ENCODE peak calls at places on chromosome 9, in four cellular contexts. V is A549, D is IMR-90, T is K562. U is an unnamed sample.

GRCh38 chr9:115118471-115119156 is 657 bp upstream of the TNC start:
- DNase-seq in V (peak), D (peak), T (no peak), U (no peak)

GRCh38 chr9:138009456-138010273 is 132.1 kb downstream of the CACNA1B start:
- DNase-seq in V (no peak), D (no peak), T (peak), U (no peak)

GRCh38 chr9:133650026-133650425 is 13.9 kb downstream of the DBH start:
- DNase-seq in V (no peak), D (no peak), T (no peak), U (no peak)

GRCh38 chr9:133090187-133090586 is 28.4 kb downstream of the CEL start:
- DNase-seq in V (no peak), D (no peak), T (no peak), U (no peak)

GRCh38 chr9:135156525-135157510 is 69.3 kb downstream of the OLFM1 start:
- DNase-seq in V (peak), D (peak), T (peak), U (no peak)

GRCh38 chr9:35939851-35940250 is 18.1 kb downstream of the OR2S2 start:
- DNase-seq in V (no peak), D (no peak), T (no peak), U (no peak)

GRCh38 chr9:76223749-76224340 is 170.4 kb downstream of the RFK start:
- DNase-seq in V (no peak), D (peak), T (no peak), U (no peak)

GRCh38 chr9:34085581-34086500 is 37.2 kb upstream of the UBAP2 start:
- DNase-seq in V (no peak), D (peak), T (no peak), U (no peak)

GRCh38 chr9:99085949-99086948 is 18.7 kb upstream of the TGFBR1 start:
- DNase-seq in V (no peak), D (peak), T (no peak), U (no peak)

GRCh38 chr9:98805506-98806272 is 1.8 kb upstream of the GALNT12 start:
- DNase-seq in V (no peak), D (peak), T (no peak), U (no peak)

GRCh38 chr9:131349881-131350563 is 43.9 kb upstream of the PRRC2B start:
- DNase-seq in V (peak), D (peak), T (peak), U (no peak)

GRCh38 chr9:38062498-38063362 is 6.3 kb downstream of the SHB start:
- DNase-seq in V (no peak), D (peak), T (peak), U (no peak)

GRCh38 chr9:117276444-117276843 is 138.4 kb downstream of the ASTN2 start:
- DNase-seq in V (no peak), D (no peak), T (no peak), U (no peak)

GRCh38 chr9:121478816-121479676 is 20.6 kb downstream of the GGTA1 start:
- DNase-seq in V (no peak), D (no peak), T (no peak), U (no peak)

GRCh38 chr9:5478214-5478613 is 27.9 kb downstream of the CD274 start:
- DNase-seq in V (no peak), D (no peak), T (no peak), U (peak)

GRCh38 chr9:99823392-99824377 is 2.0 kb downstream of the NR4A3 start:
- DNase-seq in V (peak), D (peak), T (peak), U (no peak)

GRCh38 chr9:112179816-112180215 is 4.7 kb upstream of the SUSD1 start:
- DNase-seq in V (no peak), D (no peak), T (no peak), U (no peak)

GRCh38 chr9:112119225-112120045 is 55.7 kb downstream of the SUSD1 start:
- DNase-seq in V (peak), D (peak), T (no peak), U (no peak)

GRCh38 chr9:31030741-31031202 is 1353.7 kb upstream of the ACO1 start:
- DNase-seq in V (no peak), D (no peak), T (no peak), U (no peak)

GRCh38 chr9:95001720-95002119 is 275.2 kb downstream of the AOPEP start:
- DNase-seq in V (no peak), D (no peak), T (no peak), U (no peak)

GRCh38 chr9:38641985-38642864 is 21.8 kb upstream of the ANKRD18A start:
- DNase-seq in V (peak), D (peak), T (peak), U (no peak)

GRCh38 chr9:114156658-114157421 is 1.5 kb downstream of the COL27A1 start:
- DNase-seq in V (peak), D (peak), T (no peak), U (no peak)

GRCh38 chr9:17318821-17319320 is 184.0 kb downstream of the CNTLN start:
- DNase-seq in V (no peak), D (peak), T (no peak), U (no peak)

GRCh38 chr9:35370241-35370640 is 119.7 kb upstream of the RUSC2 start:
- DNase-seq in V (no peak), D (no peak), T (no peak), U (no peak)

GRCh38 chr9:120852240-120853018 is 9.7 kb upstream of the PSMD5 start:
- DNase-seq in V (no peak), D (peak), T (no peak), U (no peak)

GRCh38 chr9:135989722-135990467 is 28.7 kb upstream of the UBAC1 start:
- DNase-seq in V (no peak), D (no peak), T (no peak), U (no peak)

GRCh38 chr9:114305189-114305555 is 17.7 kb upstream of the ORM1 start:
- DNase-seq in V (no peak), D (no peak), T (no peak), U (no peak)

GRCh38 chr9:98780059-98780749 is 16.2 kb downstream of the ANKS6 start:
- DNase-seq in V (no peak), D (no peak), T (no peak), U (no peak)

GRCh38 chr9:106557996-106558667 is 304.8 kb upstream of the ZNF462 start:
- DNase-seq in V (no peak), D (no peak), T (no peak), U (no peak)

GRCh38 chr9:135088979-135089847 is 1.7 kb downstream of the OLFM1 start:
- DNase-seq in V (no peak), D (no peak), T (no peak), U (no peak)

GRCh38 chr9:88174324-88174723 is 36.0 kb upstream of the SPATA31C2 start:
- DNase-seq in V (no peak), D (no peak), T (no peak), U (no peak)

GRCh38 chr9:107019216-107019615 is 156.2 kb downstream of the ZNF462 start:
- DNase-seq in V (no peak), D (peak), T (no peak), U (no peak)

GRCh38 chr9:81823672-81824554 is 104.3 kb upstream of the SPATA31D4 start:
- DNase-seq in V (no peak), D (no peak), T (no peak), U (no peak)

GRCh38 chr9:76713371-76713770 is 50.9 kb upstream of the PCA3 start:
- DNase-seq in V (no peak), D (no peak), T (no peak), U (no peak)

GRCh38 chr9:106980551-106981101 is 117.7 kb downstream of the ZNF462 start:
- DNase-seq in V (no peak), D (peak), T (no peak), U (peak)

GRCh38 chr9:38090170-38090569 is 21.1 kb upstream of the SHB start:
- DNase-seq in V (no peak), D (no peak), T (no peak), U (no peak)

GRCh38 chr9:15144567-15145174 is 162.3 kb downstream of the TTC39B start:
- DNase-seq in V (no peak), D (no peak), T (no peak), U (no peak)

DNA sequence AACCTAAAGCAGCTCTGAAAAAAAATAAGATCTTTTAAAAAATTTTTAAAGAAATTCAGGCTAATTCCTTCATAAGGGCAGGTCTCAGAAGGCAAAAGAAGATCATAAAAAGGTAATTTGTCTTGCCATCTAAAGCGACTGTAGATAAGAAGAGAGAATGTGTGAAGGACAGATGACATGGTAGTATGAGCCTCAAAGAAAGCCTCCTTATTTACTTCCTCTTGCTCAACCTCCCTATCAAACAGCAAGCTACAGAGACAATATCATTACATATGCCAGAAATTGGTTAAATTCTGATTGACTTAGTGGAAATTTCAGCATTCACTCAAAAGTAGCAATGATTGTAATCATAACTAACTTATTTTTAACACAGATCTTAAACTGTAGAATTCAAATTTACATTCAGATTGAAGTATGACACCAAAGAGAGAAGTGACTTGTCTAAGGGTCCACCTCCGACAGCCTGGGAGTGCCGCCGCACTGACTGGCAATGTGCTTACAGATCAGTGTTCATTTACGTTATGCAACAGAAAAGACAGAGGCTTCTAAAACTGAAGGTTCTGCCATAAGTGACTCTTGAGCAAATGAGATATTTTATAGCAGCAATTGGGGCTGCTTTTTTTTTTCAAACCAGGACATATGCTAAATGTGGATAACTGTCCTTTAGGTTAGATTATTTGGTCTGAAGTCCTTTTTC is 132.0 kb downstream of the CEMIP2 start:
- DNase-seq in V (no peak), D (no peak), T (no peak), U (no peak)
- TF ChIP-seq ELK1 in V (no peak), D (no peak), T (no peak), U (no peak)

GRCh38 chr9:79026311-79026710 is 545.5 kb upstream of the TLE4 start:
- DNase-seq in V (no peak), D (no peak), T (no peak), U (peak)

GRCh38 chr9:79020266-79020665 is 551.5 kb upstream of the TLE4 start:
- DNase-seq in V (no peak), D (no peak), T (no peak), U (no peak)

GRCh38 chr9:79028101-79028500 is 543.7 kb upstream of the TLE4 start:
- DNase-seq in V (no peak), D (peak), T (no peak), U (no peak)

GRCh38 chr9:79021084-79021483 is 550.7 kb upstream of the TLE4 start:
- DNase-seq in V (no peak), D (no peak), T (no peak), U (no peak)

DNA sequence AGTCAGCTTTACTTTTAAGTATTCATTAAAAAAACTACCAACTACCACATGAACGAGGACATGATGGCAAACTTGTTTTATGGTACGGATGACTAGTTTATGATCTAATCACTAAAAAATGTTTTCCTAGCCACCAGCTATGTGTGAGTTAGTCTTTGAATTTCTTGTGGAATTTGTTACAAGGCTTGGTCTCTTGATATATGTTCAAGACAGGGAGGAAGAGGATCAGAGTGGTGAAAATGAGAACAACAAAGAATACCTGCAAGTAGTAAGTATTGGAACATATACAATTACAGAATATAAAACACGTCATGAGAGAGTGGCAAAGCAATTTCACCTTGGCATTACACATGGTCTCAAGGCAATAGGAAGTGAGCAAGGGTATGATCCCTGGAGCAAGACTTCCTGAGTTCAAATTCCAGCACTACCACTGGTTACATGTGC is 548.6 kb upstream of the TLE4 start:
- DNase-seq in V (peak), D (peak), T (no peak), U (no peak)
- TF ChIP-seq ELK1 in V (no peak), D (no peak), T (no peak), U (no peak)

GRCh38 chr9:16191691-16192402 is 639.0 kb downstream of the CCDC171 start:
- DNase-seq in V (peak), D (peak), T (peak), U (no peak)
- TF ChIP-seq ELK1 in V (no peak), D (no peak), T (no peak), U (no peak)

GRCh38 chr9:6842584-6842947 is 84.8 kb downstream of the KDM4C start:
- DNase-seq in V (no peak), D (peak), T (no peak), U (no peak)
- TF ChIP-seq ELK1 in V (no peak), D (no peak), T (no peak), U (no peak)

GRCh38 chr9:119758990-119759389 is 389.8 kb upstream of the BRINP1 start:
- DNase-seq in V (no peak), D (no peak), T (no peak), U (no peak)

GRCh38 chr9:119763260-119763659 is 394.0 kb upstream of the BRINP1 start:
- DNase-seq in V (no peak), D (no peak), T (no peak), U (no peak)

GRCh38 chr9:119761737-119762136 is 392.5 kb upstream of the BRINP1 start:
- DNase-seq in V (no peak), D (no peak), T (no peak), U (no peak)

GRCh38 chr9:119758241-119758640 is 389.0 kb upstream of the BRINP1 start:
- DNase-seq in V (no peak), D (no peak), T (no peak), U (no peak)
- TF ChIP-seq ELK1 in V (no peak), D (no peak), T (no peak), U (no peak)

DNA sequence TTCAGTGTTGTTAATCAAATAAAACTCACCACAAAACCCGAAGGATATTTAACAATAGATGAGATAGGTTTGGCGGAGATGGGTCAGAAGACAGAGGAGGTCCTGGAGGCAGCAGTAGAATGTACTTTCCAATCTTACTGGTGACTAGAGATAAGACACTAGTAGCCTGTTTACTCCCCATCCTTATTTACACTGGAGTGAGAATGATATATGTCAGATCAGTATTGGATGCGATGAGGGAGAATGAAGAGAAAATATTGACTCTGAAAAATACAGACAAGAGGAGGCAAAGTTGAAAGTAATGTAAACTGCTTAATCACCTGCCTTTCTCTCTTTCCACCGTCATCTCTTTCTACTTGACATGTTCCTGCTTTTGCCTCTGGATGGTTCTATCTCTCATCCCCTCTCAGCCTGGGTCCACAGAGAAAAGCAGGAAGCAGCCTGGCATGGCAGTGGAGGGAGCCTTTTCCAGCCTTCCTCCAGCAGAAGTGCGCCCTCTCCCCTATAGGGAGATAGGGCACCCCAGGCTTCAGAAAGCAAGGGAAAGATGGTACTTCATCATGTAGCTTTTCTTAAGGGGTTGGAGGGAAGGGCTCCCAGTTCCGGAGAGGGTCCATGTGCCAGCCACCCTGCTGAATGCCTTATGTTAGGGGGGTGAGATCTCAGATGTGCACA is 11.1 kb downstream of the PALM2AKAP2 start:
- DNase-seq in V (no peak), D (no peak), T (no peak), U (no peak)
- TF ChIP-seq ELK1 in V (no peak), D (no peak), T (no peak), U (no peak)

GRCh38 chr9:97761066-97761598 is 64.0 kb upstream of the XPA start:
- DNase-seq in V (no peak), D (no peak), T (no peak), U (no peak)
- TF ChIP-seq ELK1 in V (no peak), D (no peak), T (no peak), U (no peak)

DNA sequence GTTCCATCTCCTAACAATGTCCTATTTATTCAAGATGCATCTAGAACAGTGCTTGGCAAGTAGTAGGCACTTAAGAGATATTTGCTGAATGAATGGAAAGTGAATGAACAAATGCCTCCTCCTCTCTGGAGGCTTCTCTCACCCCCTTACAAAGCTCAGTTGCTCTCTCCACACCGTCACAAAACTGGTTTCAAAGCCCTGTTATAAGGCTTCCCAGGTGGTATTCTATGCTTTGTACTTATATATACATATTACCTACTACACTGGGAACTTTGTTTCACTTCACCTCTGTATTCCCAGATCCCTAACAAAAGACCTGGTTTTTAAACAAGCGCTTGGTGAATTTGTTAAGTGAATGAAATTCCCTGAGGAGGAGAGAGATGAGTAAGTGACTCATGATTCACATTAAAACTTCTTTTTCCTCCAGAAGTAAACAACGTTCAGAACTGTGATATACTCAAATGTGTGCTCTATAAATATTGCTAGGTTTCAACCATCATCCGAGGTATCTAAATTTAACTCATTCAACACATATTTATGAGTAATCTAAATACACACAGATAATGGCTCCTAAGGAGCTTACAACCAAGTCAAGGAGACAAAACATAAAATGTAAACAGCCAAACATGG is 36.0 kb downstream of the DENND1A start:
- DNase-seq in V (no peak), D (peak), T (no peak), U (no peak)
- TF ChIP-seq ELK1 in V (no peak), D (no peak), T (no peak), U (no peak)

GRCh38 chr9:10612649-10613398 is at the start of gene PTPRD:
- DNase-seq in V (peak), D (peak), T (peak), U (no peak)

GRCh38 chr9:10614201-10614870 is 1.5 kb upstream of the PTPRD start:
- DNase-seq in V (no peak), D (no peak), T (no peak), U (no peak)

GRCh38 chr9:10613413-10613812 is 611 bp upstream of the PTPRD start:
- DNase-seq in V (no peak), D (no peak), T (no peak), U (no peak)
- TF ChIP-seq ELK1 in V (no peak), D (no peak), T (no peak), U (no peak)

GRCh38 chr9:128339761-128340690 is at the start of gene SLC27A4:
- DNase-seq in V (peak), D (peak), T (peak), U (peak)
- TF ChIP-seq ELK1 in V (no peak), D (no peak), T (no peak), U (no peak)

U was measured in GM12878.